ENCODE peak calls at places on chromosomes 16 and 17, in seven cellular contexts. One of them, this sample, is unnamed.

GRCh38 chr17:79522414-79522813 is 88.4 kb downstream of the RBFOX3 start:
- ATAC-seq in T-cell: no peak
- ATAC-seq in body of pancreas: no peak
- ATAC-seq in stimulated activated naive B cell treated with anti-CD40 and anti-IgM and Interleukin-4, amounts not matched to agents 10 μg/mL and 1 μg/mL and 100 μg/mL, for 72 hours: no peak
- ATAC-seq in upper lobe of left lung: no peak
- ATAC-seq in HCT116: no peak
- ATAC-seq in gastroesophageal sphincter: no peak
- ATAC-seq in this sample: no peak

GRCh38 chr16:26727801-26728200 is 338.9 kb upstream of the C16orf82 start:
- ATAC-seq in upper lobe of left lung: no peak
- ATAC-seq in body of pancreas: no peak
- ATAC-seq in HCT116: no peak
- ATAC-seq in stimulated activated naive B cell treated with anti-CD40 and anti-IgM and Interleukin-4, amounts not matched to agents 10 μg/mL and 1 μg/mL and 100 μg/mL, for 72 hours: no peak
- ATAC-seq in gastroesophageal sphincter: no peak
- ATAC-seq in T-cell: no peak
- ATAC-seq in this sample: no peak

GRCh38 chr17:74998783-74999182 is 11.4 kb downstream of the CDR2L start:
- ATAC-seq in upper lobe of left lung: no peak
- ATAC-seq in stimulated activated naive B cell treated with anti-CD40 and anti-IgM and Interleukin-4, amounts not matched to agents 10 μg/mL and 1 μg/mL and 100 μg/mL, for 72 hours: no peak
- ATAC-seq in gastroesophageal sphincter: no peak
- ATAC-seq in T-cell: no peak
- ATAC-seq in body of pancreas: no peak
- ATAC-seq in HCT116: no peak
- ATAC-seq in this sample: no peak

GRCh38 chr16:68115851-68116250 is 30.7 kb downstream of the NFATC3 start:
- ATAC-seq in T-cell: no peak
- ATAC-seq in HCT116: no peak
- ATAC-seq in gastroesophageal sphincter: no peak
- ATAC-seq in body of pancreas: no peak
- ATAC-seq in stimulated activated naive B cell treated with anti-CD40 and anti-IgM and Interleukin-4, amounts not matched to agents 10 μg/mL and 1 μg/mL and 100 μg/mL, for 72 hours: no peak
- ATAC-seq in upper lobe of left lung: no peak
- ATAC-seq in this sample: no peak

GRCh38 chr16:4505356-4506153 is 29.4 kb downstream of the HMOX2 start:
- ATAC-seq in gastroesophageal sphincter: no peak
- ATAC-seq in stimulated activated naive B cell treated with anti-CD40 and anti-IgM and Interleukin-4, amounts not matched to agents 10 μg/mL and 1 μg/mL and 100 μg/mL, for 72 hours: peak; percentile 98
- ATAC-seq in upper lobe of left lung: peak; percentile 47
- ATAC-seq in body of pancreas: no peak
- ATAC-seq in HCT116: no peak
- ATAC-seq in T-cell: peak; percentile 89
- ATAC-seq in this sample: peak; percentile 99

GRCh38 chr17:69093279-69093789 is 32.6 kb upstream of the ABCA9 start:
- ATAC-seq in gastroesophageal sphincter: no peak
- ATAC-seq in T-cell: no peak
- ATAC-seq in upper lobe of left lung: no peak
- ATAC-seq in HCT116: no peak
- ATAC-seq in body of pancreas: peak; percentile 86
- ATAC-seq in stimulated activated naive B cell treated with anti-CD40 and anti-IgM and Interleukin-4, amounts not matched to agents 10 μg/mL and 1 μg/mL and 100 μg/mL, for 72 hours: peak; percentile 74
- ATAC-seq in this sample: peak; percentile 60

GRCh38 chr16:3509470-3509928 is 8.7 kb downstream of the CLUAP1 start:
- ATAC-seq in HCT116: no peak
- ATAC-seq in gastroesophageal sphincter: no peak
- ATAC-seq in upper lobe of left lung: peak; percentile 44
- ATAC-seq in T-cell: peak; percentile 99
- ATAC-seq in body of pancreas: no peak
- ATAC-seq in stimulated activated naive B cell treated with anti-CD40 and anti-IgM and Interleukin-4, amounts not matched to agents 10 μg/mL and 1 μg/mL and 100 μg/mL, for 72 hours: no peak
- ATAC-seq in this sample: no peak

GRCh38 chr16:79839450-79839849 is 238.9 kb upstream of the MAF start:
- ATAC-seq in stimulated activated naive B cell treated with anti-CD40 and anti-IgM and Interleukin-4, amounts not matched to agents 10 μg/mL and 1 μg/mL and 100 μg/mL, for 72 hours: no peak
- ATAC-seq in T-cell: no peak
- ATAC-seq in upper lobe of left lung: peak; percentile 65
- ATAC-seq in gastroesophageal sphincter: peak; percentile 39
- ATAC-seq in HCT116: no peak
- ATAC-seq in body of pancreas: no peak
- ATAC-seq in this sample: no peak

GRCh38 chr17:7137182-7137943 is 22.7 kb upstream of the ASGR2 start:
- ATAC-seq in body of pancreas: no peak
- ATAC-seq in gastroesophageal sphincter: peak; percentile 32
- ATAC-seq in stimulated activated naive B cell treated with anti-CD40 and anti-IgM and Interleukin-4, amounts not matched to agents 10 μg/mL and 1 μg/mL and 100 μg/mL, for 72 hours: no peak
- ATAC-seq in upper lobe of left lung: no peak
- ATAC-seq in T-cell: no peak
- ATAC-seq in HCT116: no peak
- ATAC-seq in this sample: no peak

GRCh38 chr17:74532115-74532514 is 840 bp upstream of the CD300LB start:
- ATAC-seq in T-cell: no peak
- ATAC-seq in body of pancreas: no peak
- ATAC-seq in stimulated activated naive B cell treated with anti-CD40 and anti-IgM and Interleukin-4, amounts not matched to agents 10 μg/mL and 1 μg/mL and 100 μg/mL, for 72 hours: peak; percentile 61
- ATAC-seq in HCT116: no peak
- ATAC-seq in upper lobe of left lung: peak; percentile 85
- ATAC-seq in gastroesophageal sphincter: peak; percentile 58
- ATAC-seq in this sample: peak; percentile 61

GRCh38 chr16:68377667-68378420 is 67.0 kb downstream of the PRMT7 start:
- ATAC-seq in stimulated activated naive B cell treated with anti-CD40 and anti-IgM and Interleukin-4, amounts not matched to agents 10 μg/mL and 1 μg/mL and 100 μg/mL, for 72 hours: no peak
- ATAC-seq in T-cell: no peak
- ATAC-seq in upper lobe of left lung: no peak
- ATAC-seq in gastroesophageal sphincter: peak; percentile 32
- ATAC-seq in body of pancreas: no peak
- ATAC-seq in HCT116: no peak
- ATAC-seq in this sample: no peak

GRCh38 chr17:2068589-2069051 is 13.7 kb downstream of the HIC1 start:
- ATAC-seq in gastroesophageal sphincter: no peak
- ATAC-seq in body of pancreas: no peak
- ATAC-seq in T-cell: peak; percentile 19
- ATAC-seq in HCT116: no peak
- ATAC-seq in upper lobe of left lung: no peak
- ATAC-seq in stimulated activated naive B cell treated with anti-CD40 and anti-IgM and Interleukin-4, amounts not matched to agents 10 μg/mL and 1 μg/mL and 100 μg/mL, for 72 hours: no peak
- ATAC-seq in this sample: no peak

GRCh38 chr17:74971842-74972106 is 785 bp downstream of the HID1 start:
- ATAC-seq in gastroesophageal sphincter: peak; percentile 15
- ATAC-seq in stimulated activated naive B cell treated with anti-CD40 and anti-IgM and Interleukin-4, amounts not matched to agents 10 μg/mL and 1 μg/mL and 100 μg/mL, for 72 hours: peak; percentile 8
- ATAC-seq in HCT116: no peak
- ATAC-seq in body of pancreas: no peak
- ATAC-seq in T-cell: no peak
- ATAC-seq in upper lobe of left lung: peak; percentile 3
- ATAC-seq in this sample: no peak

GRCh38 chr17:38898291-38898679 is 27.1 kb upstream of the LASP1NB start:
- ATAC-seq in body of pancreas: no peak
- ATAC-seq in gastroesophageal sphincter: no peak
- ATAC-seq in HCT116: no peak
- ATAC-seq in T-cell: peak; percentile 52
- ATAC-seq in stimulated activated naive B cell treated with anti-CD40 and anti-IgM and Interleukin-4, amounts not matched to agents 10 μg/mL and 1 μg/mL and 100 μg/mL, for 72 hours: peak; percentile 32
- ATAC-seq in upper lobe of left lung: no peak
- ATAC-seq in this sample: peak; percentile 44

GRCh38 chr17:32276217-32276616 is 10.6 kb downstream of the RHBDL3 start:
- ATAC-seq in T-cell: no peak
- ATAC-seq in gastroesophageal sphincter: no peak
- ATAC-seq in HCT116: no peak
- ATAC-seq in body of pancreas: no peak
- ATAC-seq in stimulated activated naive B cell treated with anti-CD40 and anti-IgM and Interleukin-4, amounts not matched to agents 10 μg/mL and 1 μg/mL and 100 μg/mL, for 72 hours: peak; percentile 91
- ATAC-seq in upper lobe of left lung: no peak
- ATAC-seq in this sample: peak; percentile 83

GRCh38 chr17:3796822-3797170 is 4.2 kb downstream of the ITGAE start:
- ATAC-seq in HCT116: no peak
- ATAC-seq in T-cell: peak; percentile 26
- ATAC-seq in upper lobe of left lung: no peak
- ATAC-seq in body of pancreas: no peak
- ATAC-seq in gastroesophageal sphincter: no peak
- ATAC-seq in stimulated activated naive B cell treated with anti-CD40 and anti-IgM and Interleukin-4, amounts not matched to agents 10 μg/mL and 1 μg/mL and 100 μg/mL, for 72 hours: peak; percentile 23
- ATAC-seq in this sample: peak; percentile 66

GRCh38 chr17:63680700-63681099 is 19.2 kb downstream of the LIMD2 start:
- ATAC-seq in gastroesophageal sphincter: no peak
- ATAC-seq in body of pancreas: no peak
- ATAC-seq in stimulated activated naive B cell treated with anti-CD40 and anti-IgM and Interleukin-4, amounts not matched to agents 10 μg/mL and 1 μg/mL and 100 μg/mL, for 72 hours: no peak
- ATAC-seq in HCT116: no peak
- ATAC-seq in upper lobe of left lung: no peak
- ATAC-seq in T-cell: no peak
- ATAC-seq in this sample: no peak

GRCh38 chr17:1730004-1730344 is 5.5 kb downstream of the WDR81 start:
- ATAC-seq in upper lobe of left lung: peak; percentile 49
- ATAC-seq in T-cell: no peak
- ATAC-seq in gastroesophageal sphincter: peak; percentile 7
- ATAC-seq in HCT116: no peak
- ATAC-seq in body of pancreas: no peak
- ATAC-seq in stimulated activated naive B cell treated with anti-CD40 and anti-IgM and Interleukin-4, amounts not matched to agents 10 μg/mL and 1 μg/mL and 100 μg/mL, for 72 hours: no peak
- ATAC-seq in this sample: no peak

GRCh38 chr16:31094088-31094423 is 541 bp downstream of the VKORC1 start:
- ATAC-seq in stimulated activated naive B cell treated with anti-CD40 and anti-IgM and Interleukin-4, amounts not matched to agents 10 μg/mL and 1 μg/mL and 100 μg/mL, for 72 hours: peak; percentile 4
- ATAC-seq in T-cell: peak; percentile 1
- ATAC-seq in upper lobe of left lung: no peak
- ATAC-seq in body of pancreas: peak; percentile 17
- ATAC-seq in gastroesophageal sphincter: peak; percentile 2
- ATAC-seq in HCT116: peak; percentile 12
- ATAC-seq in this sample: no peak

GRCh38 chr17:42284020-42284369 is 4.3 kb upstream of the STAT5A start:
- ATAC-seq in HCT116: no peak
- ATAC-seq in upper lobe of left lung: no peak
- ATAC-seq in gastroesophageal sphincter: no peak
- ATAC-seq in T-cell: no peak
- ATAC-seq in stimulated activated naive B cell treated with anti-CD40 and anti-IgM and Interleukin-4, amounts not matched to agents 10 μg/mL and 1 μg/mL and 100 μg/mL, for 72 hours: no peak
- ATAC-seq in body of pancreas: no peak
- ATAC-seq in this sample: no peak

GRCh38 chr16:53456625-53457024 is 22.4 kb downstream of the RBL2 start:
- ATAC-seq in body of pancreas: no peak
- ATAC-seq in upper lobe of left lung: no peak
- ATAC-seq in HCT116: no peak
- ATAC-seq in gastroesophageal sphincter: no peak
- ATAC-seq in stimulated activated naive B cell treated with anti-CD40 and anti-IgM and Interleukin-4, amounts not matched to agents 10 μg/mL and 1 μg/mL and 100 μg/mL, for 72 hours: no peak
- ATAC-seq in T-cell: peak; percentile 80
- ATAC-seq in this sample: no peak

GRCh38 chr17:50634915-50635719 is 436 bp downstream of the ABCC3 start:
- ATAC-seq in T-cell: no peak
- ATAC-seq in body of pancreas: peak; percentile 16
- ATAC-seq in HCT116: peak; percentile 6
- ATAC-seq in gastroesophageal sphincter: no peak
- ATAC-seq in stimulated activated naive B cell treated with anti-CD40 and anti-IgM and Interleukin-4, amounts not matched to agents 10 μg/mL and 1 μg/mL and 100 μg/mL, for 72 hours: peak; percentile 4
- ATAC-seq in upper lobe of left lung: no peak
- ATAC-seq in this sample: no peak

GRCh38 chr16:1048442-1049112 is 24.0 kb upstream of the SSTR5 start:
- ATAC-seq in T-cell: peak; percentile 43
- ATAC-seq in body of pancreas: peak; percentile 38
- ATAC-seq in upper lobe of left lung: no peak
- ATAC-seq in HCT116: peak; percentile 86
- ATAC-seq in stimulated activated naive B cell treated with anti-CD40 and anti-IgM and Interleukin-4, amounts not matched to agents 10 μg/mL and 1 μg/mL and 100 μg/mL, for 72 hours: peak; percentile 55
- ATAC-seq in gastroesophageal sphincter: peak; percentile 18
- ATAC-seq in this sample: no peak

GRCh38 chr16:89443727-89444084 is 46.7 kb downstream of the ANKRD11 start:
- ATAC-seq in T-cell: no peak
- ATAC-seq in body of pancreas: peak; percentile 63
- ATAC-seq in upper lobe of left lung: peak; percentile 30
- ATAC-seq in HCT116: peak; percentile 8
- ATAC-seq in gastroesophageal sphincter: no peak
- ATAC-seq in stimulated activated naive B cell treated with anti-CD40 and anti-IgM and Interleukin-4, amounts not matched to agents 10 μg/mL and 1 μg/mL and 100 μg/mL, for 72 hours: peak; percentile 37
- ATAC-seq in this sample: no peak

GRCh38 chr17:31413871-31414589 is 22.6 kb downstream of the RAB11FIP4 start:
- ATAC-seq in gastroesophageal sphincter: no peak
- ATAC-seq in upper lobe of left lung: no peak
- ATAC-seq in HCT116: no peak
- ATAC-seq in T-cell: no peak
- ATAC-seq in stimulated activated naive B cell treated with anti-CD40 and anti-IgM and Interleukin-4, amounts not matched to agents 10 μg/mL and 1 μg/mL and 100 μg/mL, for 72 hours: no peak
- ATAC-seq in body of pancreas: no peak
- ATAC-seq in this sample: no peak